ENCODE peak calls at places on chromosomes 12 and 14, in ten cellular contexts. G is GM18507; K is mucosa of descending colon; D is stomach; B is lower leg skin; I is progenitor cell of endocrine pancreas; A is endothelial cell; J is Karpas-422; W is ureter; V is naive thymus-derived CD8-positive, alpha-beta T cell. U is an unnamed sample.
A peak's percentile ranks its signal among the peaks of the same experiment; 100 is the strongest.

GRCh38 chr14:84006643-84007137 is 1523.3 kb upstream of the FLRT2 start:
- DNase-seq in W (no peak), J (no peak), D (no peak), I (no peak), G (no peak), A (peak; percentile 56), B (no peak), K (no peak), V (no peak), U (no peak)

GRCh38 chr12:54394281-54394719 is 9.8 kb upstream of the ZNF385A start:
- DNase-seq in J (peak; percentile 89), W (peak; percentile 77), B (no peak), A (peak; percentile 65), K (no peak), I (no peak), G (no peak), V (peak; percentile 29), D (peak; percentile 56), U (peak; percentile 58)

GRCh38 chr12:90099288-90099687 is 390.6 kb upstream of the ATP2B1 start:
- DNase-seq in D (no peak), J (no peak), B (no peak), V (no peak), K (no peak), G (no peak), I (no peak), A (no peak), W (no peak), U (no peak)

GRCh38 chr12:46659844-46660243 is 166.0 kb downstream of the SLC38A4 start:
- DNase-seq in K (no peak), B (no peak), V (no peak), A (no peak), G (no peak), J (no peak), D (no peak), W (no peak), I (no peak), U (no peak)

GRCh38 chr12:32377344-32378000 is 21.9 kb upstream of the FGD4 start:
- DNase-seq in B (no peak), K (no peak), I (peak; percentile 8), V (no peak), W (no peak), A (no peak), D (no peak), G (no peak), J (no peak), U (no peak)

GRCh38 chr12:58309806-58310205 is 368.4 kb downstream of the ATP23 start:
- DNase-seq in W (no peak), J (no peak), V (no peak), K (no peak), D (no peak), A (no peak), B (no peak), I (no peak), G (no peak), U (no peak)

GRCh38 chr12:122946690-122947271 is 19.5 kb downstream of the ABCB9 start:
- DNase-seq in G (peak; percentile 60), V (no peak), A (no peak), J (no peak), I (no peak), W (peak; percentile 94), B (peak; percentile 98), D (peak; percentile 85), K (peak; percentile 94), U (peak; percentile 98)

GRCh38 chr14:35712466-35712865 is 96.6 kb downstream of the RALGAPA1 start:
- DNase-seq in A (no peak), B (no peak), W (no peak), K (no peak), I (no peak), J (no peak), V (no peak), D (no peak), G (no peak), U (no peak)

GRCh38 chr14:99360774-99361595 is 89.0 kb upstream of the BCL11B start:
- DNase-seq in B (no peak), G (no peak), A (no peak), K (no peak), D (no peak), I (no peak), J (peak; percentile 91), W (no peak), V (no peak), U (no peak)

GRCh38 chr14:50545618-50546017 is 13.2 kb upstream of the MAP4K5 start:
- DNase-seq in W (no peak), D (no peak), I (no peak), B (no peak), G (no peak), J (no peak), A (no peak), V (no peak), K (no peak), U (no peak)

GRCh38 chr12:6182279-6182898 is 17.8 kb upstream of the CD9 start:
- DNase-seq in A (no peak), J (no peak), D (peak; percentile 59), V (no peak), G (no peak), I (no peak), W (peak; percentile 75), B (peak; percentile 69), K (no peak), U (peak; percentile 78)

GRCh38 chr14:38887696-38888095 is 215.3 kb downstream of the SEC23A start:
- DNase-seq in W (no peak), B (no peak), I (no peak), K (no peak), J (no peak), D (no peak), A (no peak), V (no peak), G (no peak), U (no peak)

GRCh38 chr12:62983594-62983993 is 48.6 kb upstream of the PPM1H start:
- DNase-seq in D (peak; percentile 58), J (peak; percentile 69), B (no peak), V (no peak), A (peak; percentile 8), W (no peak), G (no peak), K (no peak), I (no peak), U (no peak)

GRCh38 chr12:71639341-71639760 is 24.3 kb downstream of the ZFC3H1 start:
- DNase-seq in V (no peak), W (no peak), G (no peak), K (no peak), A (peak; percentile 13), J (peak; percentile 49), I (no peak), B (no peak), D (no peak), U (no peak)

GRCh38 chr12:11623382-11623781 is 26.1 kb upstream of the ETV6 start:
- DNase-seq in G (no peak), K (no peak), A (no peak), I (no peak), D (no peak), B (no peak), J (no peak), W (no peak), V (no peak), U (peak; percentile 26)

GRCh38 chr14:23435540-23436326 is at the start of gene MYH7:
- DNase-seq in D (no peak), A (peak; percentile 22), J (no peak), V (no peak), I (no peak), W (no peak), B (no peak), K (no peak), G (no peak), U (no peak)

GRCh38 chr12:105992849-105993740 is 145.7 kb downstream of the NUAK1 start:
- DNase-seq in G (no peak), B (no peak), K (no peak), J (no peak), D (no peak), V (no peak), I (no peak), A (no peak), W (no peak), U (no peak)

GRCh38 chr12:58299371-58299770 is 358.0 kb downstream of the ATP23 start:
- DNase-seq in I (no peak), W (no peak), G (no peak), D (no peak), V (no peak), J (no peak), K (no peak), A (no peak), B (no peak), U (no peak)

GRCh38 chr12:45292486-45293195 is 76.7 kb downstream of the ANO6 start:
- DNase-seq in V (no peak), K (no peak), I (no peak), B (no peak), J (no peak), W (peak; percentile 59), G (no peak), D (no peak), A (no peak), U (no peak)

GRCh38 chr12:26821212-26821701 is 11.7 kb downstream of the ITPR2 start:
- DNase-seq in A (no peak), K (no peak), W (no peak), J (no peak), D (no peak), G (no peak), V (no peak), B (no peak), I (no peak), U (no peak)

GRCh38 chr12:121132601-121133481 is at the start of gene P2RX7:
- DNase-seq in G (no peak), D (peak; percentile 70), K (peak; percentile 85), W (peak; percentile 74), B (peak; percentile 84), J (no peak), A (peak; percentile 46), I (no peak), V (peak; percentile 42), U (peak; percentile 80)

GRCh38 chr12:70828391-70828790 is 92.1 kb downstream of the PTPRR start:
- DNase-seq in G (no peak), J (no peak), K (no peak), A (no peak), I (no peak), W (no peak), V (no peak), D (no peak), B (no peak), U (no peak)

GRCh38 chr12:100234166-100234565 is 32.7 kb downstream of the DEPDC4 start:
- DNase-seq in K (no peak), G (no peak), D (no peak), W (peak; percentile 46), J (no peak), A (no peak), I (no peak), V (no peak), B (no peak), U (no peak)

GRCh38 chr12:3990356-3990975 is 117.3 kb upstream of the PARP11 start:
- DNase-seq in B (no peak), G (no peak), J (no peak), A (no peak), D (no peak), W (no peak), V (no peak), I (no peak), K (no peak), U (no peak)

GRCh38 chr14:49946320-49947141 is 53.6 kb downstream of the ARF6 start:
- DNase-seq in D (peak; percentile 34), G (no peak), J (no peak), I (no peak), W (no peak), V (peak; percentile 31), A (no peak), K (no peak), B (no peak), U (peak; percentile 62)

GRCh38 chr12:70796989-70797388 is 123.5 kb downstream of the PTPRR start:
- DNase-seq in J (no peak), W (no peak), K (no peak), G (no peak), A (no peak), D (no peak), I (no peak), B (no peak), V (no peak), U (no peak)

GRCh38 chr12:124722871-124723270 is 140.8 kb downstream of the SCARB1 start:
- DNase-seq in G (no peak), W (no peak), V (no peak), K (no peak), I (no peak), A (no peak), J (peak; percentile 37), B (no peak), D (no peak), U (no peak)

GRCh38 chr14:73386342-73386741 is 72.0 kb downstream of the NUMB start:
- DNase-seq in D (no peak), G (no peak), W (no peak), B (no peak), J (no peak), A (no peak), I (no peak), V (no peak), K (no peak), U (no peak)

U was measured in AG08396.